ENCODE peak calls at places on chromosomes 6 and 20, in nine cellular contexts. T is cardiac fibroblast; V is RWPE1; F is activated CD8-positive, alpha-beta memory T cell treated with anti-CD3 and anti-CD28 coated beads for 24 hours; R is AG04449; M is fibroblast of lung; Y is HT1080; J is fibroblast of pulmonary artery; U is endothelial cell. O is an unnamed sample.

GRCh38 chr6:162184465-162184864 is 543.1 kb downstream of the PRKN start:
- DNase-seq in T (no peak), R (no peak), Y (peak; percentile 72), U (no peak), F (no peak), J (no peak), V (no peak), M (no peak), O (no peak)

GRCh38 chr6:18362058-18362561 is 25.0 kb upstream of the RNF144B start:
- DNase-seq in U (no peak), F (no peak), Y (peak; percentile 69), V (peak; percentile 34), R (peak; percentile 92), J (peak; percentile 56), T (peak; percentile 14), M (peak; percentile 91), O (peak; percentile 88)

GRCh38 chr6:82364087-82365010 is 732 bp downstream of the TPBG start:
- DNase-seq in M (peak; percentile 64), T (peak; percentile 75), U (peak; percentile 58), R (no peak), J (peak; percentile 69), V (peak; percentile 66), F (peak; percentile 59), Y (peak; percentile 66), O (peak; percentile 60)

GRCh38 chr20:23340524-23340923 is 10.1 kb upstream of the NXT1 start:
- DNase-seq in U (peak; percentile 72), Y (peak; percentile 61), F (no peak), V (peak; percentile 79), J (peak; percentile 86), R (peak; percentile 21), M (peak; percentile 83), T (peak; percentile 85), O (peak; percentile 76)

GRCh38 chr6:138115877-138116660 is 8.8 kb upstream of the PERP start:
- DNase-seq in U (peak; percentile 27), F (peak; percentile 60), M (peak; percentile 81), J (peak; percentile 85), Y (peak; percentile 53), R (no peak), T (peak; percentile 82), V (peak; percentile 45), O (peak; percentile 71)

GRCh38 chr20:61806995-61807394 is 258.7 kb downstream of the TAF4 start:
- DNase-seq in J (no peak), R (no peak), Y (no peak), V (no peak), F (no peak), T (no peak), M (no peak), U (no peak), O (no peak)

GRCh38 chr20:63536997-63537524 is at the start of gene PTK6:
- DNase-seq in V (peak; percentile 93), U (no peak), Y (no peak), T (no peak), F (no peak), M (no peak), J (no peak), R (no peak), O (no peak)

GRCh38 chr20:3413393-3413889 is 6.0 kb upstream of the DNAAF9 start:
- DNase-seq in U (no peak), V (no peak), Y (no peak), M (no peak), T (no peak), F (no peak), R (no peak), J (no peak), O (no peak)

GRCh38 chr6:68186870-68187269 is 448.2 kb upstream of the ADGRB3 start:
- DNase-seq in F (no peak), V (no peak), M (no peak), Y (no peak), R (no peak), T (no peak), U (no peak), J (no peak), O (no peak)

GRCh38 chr6:133814235-133814634 is 74.7 kb upstream of the TCF21 start:
- DNase-seq in M (peak; percentile 80), F (no peak), V (no peak), J (peak; percentile 75), Y (no peak), R (no peak), T (peak; percentile 57), U (no peak), O (no peak)

GRCh38 chr6:160042014-160042773 is 73.3 kb downstream of the IGF2R start:
- DNase-seq in M (peak; percentile 72), T (peak; percentile 38), U (no peak), Y (peak; percentile 44), J (peak; percentile 29), V (peak; percentile 89), F (no peak), R (peak; percentile 28), O (peak; percentile 91)

GRCh38 chr20:58420798-58421496 is 31.9 kb downstream of the VAPB start:
- DNase-seq in F (no peak), M (peak; percentile 54), T (peak; percentile 36), Y (peak; percentile 74), V (peak; percentile 91), U (no peak), R (peak; percentile 17), J (peak; percentile 69), O (peak; percentile 81)

GRCh38 chr20:63112491-63113219 is 103.3 kb downstream of the YTHDF1 start:
- DNase-seq in M (no peak), F (no peak), R (no peak), V (no peak), T (no peak), U (no peak), Y (no peak), J (no peak), O (no peak)

GRCh38 chr6:170139531-170139930 is 151.3 kb downstream of the DLL1 start:
- DNase-seq in M (no peak), Y (no peak), F (no peak), J (no peak), U (no peak), V (no peak), R (no peak), T (no peak), O (no peak)

GRCh38 chr6:75759207-75759606 is 10.2 kb downstream of the MYO6 start:
- DNase-seq in V (no peak), J (no peak), T (no peak), R (no peak), U (no peak), Y (no peak), M (no peak), F (no peak), O (no peak)

GRCh38 chr6:83057705-83058321 is 7.8 kb downstream of the UBE3D start:
- DNase-seq in U (peak; percentile 56), F (no peak), T (peak; percentile 68), M (peak; percentile 55), Y (peak; percentile 30), J (peak; percentile 69), R (no peak), V (peak; percentile 46), O (peak; percentile 56)

GRCh38 chr6:1053587-1053986 is 258.3 kb upstream of the FOXQ1 start:
- DNase-seq in M (no peak), U (no peak), T (no peak), J (no peak), Y (no peak), F (no peak), R (no peak), V (no peak), O (no peak)

GRCh38 chr6:107523794-107524193 is 33.9 kb downstream of the SOBP start:
- DNase-seq in U (no peak), V (no peak), F (no peak), J (no peak), T (no peak), Y (no peak), R (no peak), M (no peak), O (no peak)

GRCh38 chr6:134317471-134318131 is at the start of gene SGK1:
- DNase-seq in U (peak; percentile 9), V (peak; percentile 20), T (peak; percentile 72), F (peak; percentile 70), R (no peak), M (peak; percentile 58), J (peak; percentile 72), Y (no peak), O (peak; percentile 48)

GRCh38 chr6:143569035-143569434 is 57.5 kb upstream of the FUCA2 start:
- DNase-seq in M (peak; percentile 16), R (no peak), F (no peak), U (no peak), J (peak; percentile 25), Y (peak; percentile 25), T (peak; percentile 26), V (no peak), O (peak; percentile 70)

GRCh38 chr6:140379919-140380318 is 1005.5 kb upstream of the CITED2 start:
- DNase-seq in R (no peak), U (no peak), M (peak; percentile 75), T (no peak), F (no peak), Y (no peak), J (no peak), V (no peak), O (peak; percentile 71)

GRCh38 chr20:31666258-31667042 is 28.7 kb downstream of the COX4I2 start:
- DNase-seq in R (no peak), F (no peak), U (no peak), M (peak; percentile 46), V (no peak), J (no peak), T (no peak), Y (no peak), O (peak; percentile 65)

GRCh38 chr20:52379723-52380336 is 188.3 kb upstream of the ZFP64 start:
- DNase-seq in U (peak; percentile 55), J (peak; percentile 42), F (peak; percentile 70), T (peak; percentile 51), R (no peak), M (peak; percentile 48), V (peak; percentile 58), Y (no peak), O (peak; percentile 17)

GRCh38 chr6:15922510-15923307 is 206.2 kb upstream of the MYLIP start:
- DNase-seq in M (no peak), Y (peak; percentile 45), J (peak; percentile 97), U (no peak), R (peak; percentile 75), F (no peak), V (no peak), T (peak; percentile 98), O (peak; percentile 5)

GRCh38 chr20:44692932-44693476 is 22.2 kb upstream of the CCN5 start:
- DNase-seq in J (peak; percentile 92), U (no peak), M (peak; percentile 97), F (no peak), Y (peak; percentile 93), V (peak; percentile 98), R (peak; percentile 90), T (peak; percentile 97), O (peak; percentile 98)

GRCh38 chr20:52746768-52747167 is 225.4 kb upstream of the TSHZ2 start:
- DNase-seq in J (no peak), R (no peak), M (no peak), V (no peak), U (no peak), Y (no peak), T (peak; percentile 17), F (no peak), O (no peak)

GRCh38 chr20:63309261-63310071 is 16.5 kb downstream of the COL20A1 start:
- DNase-seq in Y (no peak), T (peak; percentile 47), J (peak; percentile 42), V (peak; percentile 78), R (no peak), M (peak; percentile 31), F (peak; percentile 69), U (peak; percentile 63), O (peak; percentile 20)

GRCh38 chr6:8881663-8882062 is 446.3 kb upstream of the SLC35B3 start:
- DNase-seq in Y (no peak), J (no peak), F (no peak), M (no peak), V (no peak), U (no peak), T (no peak), R (no peak), O (no peak)

GRCh38 chr6:76481101-76481500 is 408.6 kb upstream of the IMPG1 start:
- DNase-seq in F (no peak), V (no peak), U (no peak), Y (no peak), M (no peak), T (no peak), J (no peak), R (no peak), O (no peak)

GRCh38 chr20:48298851-48299484 is 513.7 kb upstream of the SULF2 start:
- DNase-seq in Y (peak; percentile 84), R (peak; percentile 61), U (no peak), F (no peak), M (peak; percentile 93), T (peak; percentile 97), V (peak; percentile 90), J (peak; percentile 97), O (peak; percentile 92)

GRCh38 chr6:159727717-159728440 is 573 bp downstream of the WTAP start:
- DNase-seq in F (no peak), U (peak; percentile 56), T (peak; percentile 15), Y (peak; percentile 39), J (peak; percentile 35), R (no peak), M (peak; percentile 39), V (no peak), O (peak; percentile 25)